ENCODE peak calls at places on chromosomes 13 and 19, in four cellular contexts. X, B, C and D are unnamed samples.

GRCh38 chr19:38213911-38214625 is 10.0 kb downstream of the DPF1 start:
- DNase-seq in X (no peak), B (no peak), C (peak), D (no peak)

GRCh38 chr13:112619730-112620639 is 32.0 kb upstream of the TUBGCP3 start:
- DNase-seq in X (no peak), B (peak), C (no peak), D (no peak)

GRCh38 chr13:75556961-75557360 is 7.4 kb downstream of the UCHL3 start:
- DNase-seq in X (no peak), B (no peak), C (no peak), D (no peak)

GRCh38 chr13:110525328-110526319 is 35.9 kb downstream of the RAB20 start:
- DNase-seq in X (no peak), B (no peak), C (no peak), D (no peak)

GRCh38 chr19:42081584-42082258 is 5.8 kb downstream of the ZNF574 start:
- DNase-seq in X (peak), B (no peak), C (no peak), D (no peak)

GRCh38 chr13:113544071-113544891 is 40.3 kb upstream of the TFDP1 start:
- DNase-seq in X (no peak), B (no peak), C (no peak), D (no peak)

GRCh38 chr19:51097166-51097736 is 11.0 kb downstream of the CTU1 start:
- DNase-seq in X (peak), B (peak), C (peak), D (peak)

GRCh38 chr13:37134411-37135041 is 29.1 kb upstream of the CSNK1A1L start:
- DNase-seq in X (peak), B (no peak), C (no peak), D (no peak)

GRCh38 chr19:16273005-16273404 is 51.6 kb upstream of the KLF2 start:
- DNase-seq in X (no peak), B (no peak), C (no peak), D (no peak)

GRCh38 chr19:13844130-13844631 is 32.8 kb upstream of the NANOS3 start:
- DNase-seq in X (no peak), B (no peak), C (no peak), D (no peak)

GRCh38 chr13:111857336-111857735 is 209.6 kb upstream of the SOX1 start:
- DNase-seq in X (no peak), B (no peak), C (no peak), D (no peak)

GRCh38 chr13:77339408-77339807 is 12.5 kb upstream of the MYCBP2 start:
- DNase-seq in X (no peak), B (no peak), C (no peak), D (no peak)

GRCh38 chr19:49475995-49476880 is 2.2 kb downstream of the FLT3LG start:
- DNase-seq in X (no peak), B (peak), C (no peak), D (no peak)

GRCh38 chr19:29717051-29717450 is 2.0 kb upstream of the C19orf12 start:
- DNase-seq in X (no peak), B (no peak), C (no peak), D (no peak)

GRCh38 chr13:75514080-75515040 is 23.3 kb downstream of the COMMD6 start:
- DNase-seq in X (no peak), B (no peak), C (no peak), D (no peak)

GRCh38 chr13:110680852-110681251 is 25.1 kb downstream of the CARS2 start:
- DNase-seq in X (no peak), B (peak), C (no peak), D (peak)

GRCh38 chr13:109874921-109875454 is 88.6 kb upstream of the IRS2 start:
- DNase-seq in X (no peak), B (no peak), C (no peak), D (no peak)

GRCh38 chr19:33303791-33304759 is 1.7 kb upstream of the CEBPA start:
- DNase-seq in X (no peak), B (no peak), C (no peak), D (no peak)

GRCh38 chr13:62482351-62482750 is 1066.7 kb upstream of the PCDH20 start:
- DNase-seq in X (no peak), B (no peak), C (no peak), D (no peak)

GRCh38 chr13:25292301-25292700 is 5.0 kb upstream of the MTMR6 start:
- DNase-seq in X (no peak), B (no peak), C (no peak), D (no peak)

GRCh38 chr13:23159205-23159586 is 21.6 kb upstream of the SGCG start:
- DNase-seq in X (peak), B (peak), C (no peak), D (no peak)

GRCh38 chr13:42083138-42083770 is 34.8 kb downstream of the DGKH start:
- DNase-seq in X (no peak), B (no peak), C (no peak), D (no peak)

GRCh38 chr13:33275916-33276315 is 9.6 kb downstream of the STARD13 start:
- DNase-seq in X (no peak), B (no peak), C (no peak), D (no peak)

GRCh38 chr13:35378939-35379338 is 97.5 kb downstream of the MAB21L1 start:
- DNase-seq in X (no peak), B (no peak), C (no peak), D (no peak)

GRCh38 chr13:42274386-42275097 is 2.6 kb downstream of the AKAP11 start:
- DNase-seq in X (no peak), B (no peak), C (no peak), D (no peak)

GRCh38 chr19:18723871-18724377 is 40.4 kb downstream of the CRTC1 start:
- DNase-seq in X (no peak), B (no peak), C (no peak), D (no peak)

GRCh38 chr19:14369399-14370168 is 11.7 kb upstream of the ADGRE5 start:
- DNase-seq in X (no peak), B (no peak), C (peak), D (no peak)

GRCh38 chr19:49437231-49437630 is 4.1 kb downstream of the SLC17A7 start:
- DNase-seq in X (no peak), B (no peak), C (no peak), D (no peak)

GRCh38 chr19:34041922-34042521 is 130.3 kb upstream of the LSM14A start:
- DNase-seq in X (peak), B (peak), C (peak), D (peak)

GRCh38 chr19:27689734-27690241 is 1523.2 kb downstream of the UQCRFS1 start:
- DNase-seq in X (no peak), B (no peak), C (no peak), D (no peak)

GRCh38 chr13:66635526-66635925 is 594.6 kb downstream of the PCDH9 start:
- DNase-seq in X (peak), B (no peak), C (no peak), D (no peak)

GRCh38 chr19:29953352-29954247 is 11.6 kb downstream of the URI1 start:
- DNase-seq in X (peak), B (no peak), C (no peak), D (no peak)